ENCODE peak calls at places on chromosome 16, in eight cellular contexts. One of them, this sample, is unnamed.

GRCh38 chr16:590165-590874 is 454 bp downstream of the RAB40C start:
- DNase-seq in mammary epithelial cell: peak; percentile 45
- DNase-seq in body of pancreas: peak; percentile 61
- DNase-seq in stomach: peak; percentile 50
- DNase-seq in uterus: no peak
- DNase-seq in SJCRH30: no peak
- DNase-seq in vagina: no peak
- DNase-seq in adrenal gland: peak; percentile 67
- DNase-seq in this sample: no peak

GRCh38 chr16:24829153-24829552 is 16.6 kb upstream of the SLC5A11 start:
- DNase-seq in SJCRH30: no peak
- DNase-seq in uterus: no peak
- DNase-seq in stomach: no peak
- DNase-seq in body of pancreas: no peak
- DNase-seq in mammary epithelial cell: no peak
- DNase-seq in adrenal gland: no peak
- DNase-seq in vagina: no peak
- DNase-seq in this sample: no peak

GRCh38 chr16:35747658-35748455 is 2288.4 kb downstream of the TP53TG3F start:
- DNase-seq in vagina: peak; percentile 76
- DNase-seq in uterus: no peak
- DNase-seq in body of pancreas: no peak
- DNase-seq in mammary epithelial cell: no peak
- DNase-seq in SJCRH30: no peak
- DNase-seq in stomach: no peak
- DNase-seq in adrenal gland: no peak
- DNase-seq in this sample: no peak

GRCh38 chr16:3542601-3543373 is 34.4 kb downstream of the NLRC3 start:
- DNase-seq in body of pancreas: no peak
- DNase-seq in adrenal gland: no peak
- DNase-seq in uterus: no peak
- DNase-seq in SJCRH30: no peak
- DNase-seq in stomach: no peak
- DNase-seq in mammary epithelial cell: no peak
- DNase-seq in vagina: no peak
- DNase-seq in this sample: no peak

GRCh38 chr16:30602595-30603277 is 7.5 kb downstream of the ZNF689 start:
- DNase-seq in SJCRH30: peak; percentile 20
- DNase-seq in stomach: no peak
- DNase-seq in uterus: no peak
- DNase-seq in body of pancreas: peak; percentile 19
- DNase-seq in vagina: no peak
- DNase-seq in adrenal gland: peak; percentile 65
- DNase-seq in mammary epithelial cell: no peak
- DNase-seq in this sample: no peak

GRCh38 chr16:68704232-68704867 is 32.7 kb upstream of the CDH1 start:
- DNase-seq in body of pancreas: peak; percentile 95
- DNase-seq in uterus: peak; percentile 29
- DNase-seq in mammary epithelial cell: peak; percentile 83
- DNase-seq in stomach: peak; percentile 92
- DNase-seq in adrenal gland: peak; percentile 74
- DNase-seq in SJCRH30: peak; percentile 79
- DNase-seq in vagina: no peak
- DNase-seq in this sample: peak; percentile 36

GRCh38 chr16:19804538-19805323 is 79.9 kb downstream of the GPRC5B start:
- DNase-seq in body of pancreas: peak; percentile 93
- DNase-seq in vagina: no peak
- DNase-seq in stomach: peak; percentile 77
- DNase-seq in uterus: peak; percentile 69
- DNase-seq in SJCRH30: peak; percentile 83
- DNase-seq in adrenal gland: peak; percentile 68
- DNase-seq in mammary epithelial cell: peak; percentile 46
- DNase-seq in this sample: no peak

GRCh38 chr16:68732068-68732680 is 4.9 kb upstream of the CDH1 start:
- DNase-seq in body of pancreas: peak; percentile 87
- DNase-seq in vagina: no peak
- DNase-seq in mammary epithelial cell: peak; percentile 76
- DNase-seq in uterus: no peak
- DNase-seq in SJCRH30: peak; percentile 62
- DNase-seq in stomach: peak; percentile 93
- DNase-seq in adrenal gland: peak; percentile 19
- DNase-seq in this sample: no peak

GRCh38 chr16:30786115-30786935 is 680 bp downstream of the ZNF629 start:
- DNase-seq in body of pancreas: peak; percentile 35
- DNase-seq in adrenal gland: peak; percentile 77
- DNase-seq in stomach: peak; percentile 41
- DNase-seq in vagina: no peak
- DNase-seq in SJCRH30: peak; percentile 70
- DNase-seq in uterus: no peak
- DNase-seq in mammary epithelial cell: peak; percentile 57
- DNase-seq in this sample: no peak

GRCh38 chr16:69632836-69633235 is 67.1 kb downstream of the NFAT5 start:
- DNase-seq in body of pancreas: no peak
- DNase-seq in stomach: no peak
- DNase-seq in mammary epithelial cell: no peak
- DNase-seq in adrenal gland: no peak
- DNase-seq in uterus: no peak
- DNase-seq in SJCRH30: no peak
- DNase-seq in vagina: no peak
- DNase-seq in this sample: no peak

GRCh38 chr16:56428087-56428486 is 2.7 kb upstream of the AMFR start:
- DNase-seq in stomach: no peak
- DNase-seq in vagina: no peak
- DNase-seq in mammary epithelial cell: no peak
- DNase-seq in uterus: no peak
- DNase-seq in SJCRH30: no peak
- DNase-seq in body of pancreas: no peak
- DNase-seq in adrenal gland: no peak
- DNase-seq in this sample: no peak
- H3K27ac ChIP-seq in stomach: no peak overlapping the region
- H3K27ac ChIP-seq in vagina: no peak overlapping the region
- H3K27ac ChIP-seq in mammary epithelial cell: no peak overlapping the region
- H3K27ac ChIP-seq in uterus: no peak overlapping the region
- H3K27ac ChIP-seq in SJCRH30: no peak overlapping the region
- H3K27ac ChIP-seq in body of pancreas: no peak overlapping the region
- H3K27ac ChIP-seq in adrenal gland: no peak overlapping the region
- H3K27ac ChIP-seq in this sample: no peak overlapping the region

GRCh38 chr16:11310997-11311561 is 29.9 kb upstream of the PRM1 start:
- DNase-seq in mammary epithelial cell: no peak
- DNase-seq in body of pancreas: no peak
- DNase-seq in uterus: no peak
- DNase-seq in vagina: no peak
- DNase-seq in stomach: no peak
- DNase-seq in SJCRH30: no peak
- DNase-seq in adrenal gland: no peak
- DNase-seq in this sample: no peak

GRCh38 chr16:11313493-11314308 is 31.6 kb upstream of the RMI2 start:
- DNase-seq in stomach: no peak
- DNase-seq in SJCRH30: no peak
- DNase-seq in mammary epithelial cell: no peak
- DNase-seq in vagina: no peak
- DNase-seq in body of pancreas: no peak
- DNase-seq in adrenal gland: no peak
- DNase-seq in uterus: no peak
- DNase-seq in this sample: no peak

GRCh38 chr16:11310634-11310977 is 29.5 kb upstream of the PRM1 start:
- DNase-seq in vagina: no peak
- DNase-seq in body of pancreas: no peak
- DNase-seq in adrenal gland: no peak
- DNase-seq in mammary epithelial cell: no peak
- DNase-seq in stomach: no peak
- DNase-seq in uterus: no peak
- DNase-seq in SJCRH30: no peak
- DNase-seq in this sample: no peak

GRCh38 chr16:11314309-11314894 is 30.9 kb upstream of the RMI2 start:
- DNase-seq in SJCRH30: no peak
- DNase-seq in adrenal gland: no peak
- DNase-seq in uterus: no peak
- DNase-seq in body of pancreas: no peak
- DNase-seq in stomach: no peak
- DNase-seq in vagina: no peak
- DNase-seq in mammary epithelial cell: no peak
- DNase-seq in this sample: no peak

DNA sequence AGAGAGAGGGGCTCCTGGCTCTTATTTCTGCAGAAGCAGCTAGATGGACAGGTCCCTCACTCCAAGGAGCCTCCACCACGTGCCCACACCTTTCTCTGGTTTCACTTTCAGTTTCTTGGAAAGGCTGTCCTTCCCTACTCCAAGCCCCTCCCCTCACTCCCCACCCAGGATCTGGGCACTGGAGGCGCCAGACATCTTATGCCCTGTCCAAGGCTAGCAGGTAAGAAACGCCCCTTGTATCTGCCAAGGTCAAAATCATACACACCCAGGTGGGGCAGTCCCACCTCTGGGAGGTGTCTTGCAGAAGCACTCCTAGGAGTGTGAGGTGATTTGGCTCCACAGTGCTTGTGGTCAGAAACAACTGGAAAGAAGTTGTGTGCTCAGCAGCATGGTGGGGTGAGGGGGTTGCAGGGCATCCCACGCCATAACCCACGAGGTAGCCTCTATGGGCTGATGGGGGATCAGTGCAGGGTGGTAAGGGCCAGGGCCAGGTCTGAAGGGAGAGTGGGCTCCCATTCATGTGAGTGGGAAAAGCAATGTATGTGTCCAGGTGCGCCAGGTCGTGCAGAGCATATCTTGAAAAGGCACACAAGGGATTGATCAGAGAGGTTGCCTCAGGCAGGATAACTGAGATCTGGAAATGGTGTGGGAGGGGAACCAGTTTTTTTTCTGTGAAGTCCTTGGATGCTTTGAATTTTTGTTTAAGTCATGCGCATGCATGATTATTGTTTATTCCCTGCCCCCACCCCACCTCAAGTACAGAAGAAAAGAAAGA is 31.8 kb upstream of the PRM1 start:
- DNase-seq in mammary epithelial cell: no peak
- DNase-seq in vagina: no peak
- DNase-seq in SJCRH30: no peak
- DNase-seq in stomach: peak; percentile 59
- DNase-seq in uterus: peak; percentile 43
- DNase-seq in adrenal gland: no peak
- DNase-seq in body of pancreas: peak; percentile 69
- DNase-seq in this sample: no peak
- H3K27ac ChIP-seq in mammary epithelial cell: no peak overlapping the region
- H3K27ac ChIP-seq in vagina: peak overlapping the region; percentile 21
- H3K27ac ChIP-seq in SJCRH30: no peak overlapping the region
- H3K27ac ChIP-seq in stomach: no peak overlapping the region
- H3K27ac ChIP-seq in uterus: peak overlapping the region; percentile 43
- H3K27ac ChIP-seq in adrenal gland: no peak overlapping the region
- H3K27ac ChIP-seq in body of pancreas: peak overlapping the region; percentile 50
- H3K27ac ChIP-seq in this sample: no peak overlapping the region

DNA sequence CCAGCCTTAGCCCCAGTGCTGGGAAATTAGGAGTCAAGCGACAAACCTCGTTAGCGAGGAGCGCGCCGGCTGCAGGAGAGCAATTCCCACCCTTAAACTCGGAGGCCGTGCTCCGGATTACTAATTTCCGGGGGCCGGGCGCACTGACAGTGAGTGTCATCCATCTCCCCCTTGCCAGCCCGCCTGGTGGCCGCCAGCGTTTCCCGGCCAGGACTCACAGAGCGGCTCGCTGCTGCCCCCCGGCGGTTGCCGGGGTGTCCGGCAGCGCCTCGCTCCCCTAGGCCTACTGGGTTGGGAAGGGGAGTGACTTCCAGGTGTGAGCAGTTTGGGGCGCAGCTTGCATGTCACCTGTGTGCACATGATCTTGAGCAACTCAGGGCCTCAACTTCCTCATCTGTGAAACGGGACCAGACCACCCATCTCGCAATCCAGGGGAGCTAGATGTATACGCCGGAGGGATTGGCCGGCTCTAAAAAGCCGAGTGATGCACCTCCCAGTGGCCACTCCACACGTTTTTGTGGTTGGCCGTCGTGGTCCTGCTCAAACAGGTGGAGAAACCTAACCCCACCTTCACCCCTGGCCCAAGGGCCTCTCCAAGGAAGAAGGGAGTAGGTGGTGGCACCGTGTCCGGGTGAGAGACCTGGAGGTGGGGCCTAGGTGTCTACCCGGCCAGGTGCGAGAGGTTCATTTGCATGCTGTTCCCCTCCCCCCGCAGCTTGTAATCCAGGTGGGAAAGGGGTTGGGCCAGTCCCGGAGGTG is 2.5 kb upstream of the GSE1 start:
- DNase-seq in vagina: no peak
- DNase-seq in mammary epithelial cell: peak; percentile 78
- DNase-seq in uterus: peak; percentile 84
- DNase-seq in adrenal gland: peak; percentile 92
- DNase-seq in SJCRH30: peak; percentile 81
- DNase-seq in body of pancreas: peak; percentile 93
- DNase-seq in stomach: peak; percentile 89
- DNase-seq in this sample: peak; percentile 33
- H3K27ac ChIP-seq in vagina: peak overlapping the region; percentile 84
- H3K27ac ChIP-seq in mammary epithelial cell: peak overlapping the region; percentile 19
- H3K27ac ChIP-seq in uterus: peak overlapping the region; percentile 80
- H3K27ac ChIP-seq in adrenal gland: peak overlapping the region; percentile 66
- H3K27ac ChIP-seq in SJCRH30: no peak overlapping the region
- H3K27ac ChIP-seq in body of pancreas: peak overlapping the region; percentile 99
- H3K27ac ChIP-seq in stomach: peak overlapping the region; percentile 98
- H3K27ac ChIP-seq in this sample: peak overlapping the region; percentile 95

GRCh38 chr16:84530590-84530989 is 26.1 kb upstream of the MEAK7 start:
- DNase-seq in adrenal gland: no peak
- DNase-seq in mammary epithelial cell: no peak
- DNase-seq in uterus: no peak
- DNase-seq in stomach: no peak
- DNase-seq in SJCRH30: no peak
- DNase-seq in vagina: no peak
- DNase-seq in body of pancreas: no peak
- DNase-seq in this sample: no peak

GRCh38 chr16:84529607-84530006 is 25.1 kb upstream of the MEAK7 start:
- DNase-seq in uterus: no peak
- DNase-seq in vagina: no peak
- DNase-seq in mammary epithelial cell: no peak
- DNase-seq in body of pancreas: no peak
- DNase-seq in stomach: no peak
- DNase-seq in adrenal gland: no peak
- DNase-seq in SJCRH30: no peak
- DNase-seq in this sample: no peak

GRCh38 chr16:84534815-84535214 is 30.4 kb upstream of the MEAK7 start:
- DNase-seq in body of pancreas: no peak
- DNase-seq in vagina: no peak
- DNase-seq in stomach: no peak
- DNase-seq in mammary epithelial cell: no peak
- DNase-seq in SJCRH30: no peak
- DNase-seq in uterus: no peak
- DNase-seq in adrenal gland: no peak
- DNase-seq in this sample: no peak

GRCh38 chr16:84532855-84533486 is 28.5 kb upstream of the MEAK7 start:
- DNase-seq in body of pancreas: no peak
- DNase-seq in vagina: no peak
- DNase-seq in SJCRH30: no peak
- DNase-seq in uterus: no peak
- DNase-seq in mammary epithelial cell: no peak
- DNase-seq in stomach: no peak
- DNase-seq in adrenal gland: no peak
- DNase-seq in this sample: no peak

DNA sequence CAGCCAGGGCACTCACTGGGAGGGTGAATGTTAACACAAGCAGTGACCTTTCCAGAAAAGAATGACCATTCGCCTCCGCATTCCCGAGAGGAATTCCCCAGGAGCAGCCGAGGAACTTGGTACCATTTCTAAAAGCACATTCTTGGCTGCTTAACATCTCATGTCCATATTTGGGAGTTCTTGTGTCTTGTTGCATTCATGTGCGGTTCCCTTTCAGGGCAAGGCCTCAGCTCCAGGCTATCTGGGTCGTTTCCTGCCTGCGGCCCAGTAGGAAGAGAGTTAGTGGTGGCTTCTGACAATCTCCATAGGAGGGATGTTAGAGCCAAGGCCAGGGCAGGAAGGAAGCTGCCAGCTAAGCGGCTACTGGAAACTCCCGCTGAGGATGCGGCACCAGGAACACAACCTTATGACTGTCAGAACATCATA is 27.9 kb upstream of the MEAK7 start:
- DNase-seq in uterus: peak; percentile 74
- DNase-seq in mammary epithelial cell: peak; percentile 88
- DNase-seq in stomach: no peak
- DNase-seq in adrenal gland: peak; percentile 83
- DNase-seq in vagina: peak; percentile 95
- DNase-seq in SJCRH30: peak; percentile 40
- DNase-seq in body of pancreas: peak; percentile 50
- DNase-seq in this sample: no peak
- H3K27ac ChIP-seq in uterus: peak overlapping the region; percentile 61
- H3K27ac ChIP-seq in mammary epithelial cell: peak overlapping the region; percentile 64
- H3K27ac ChIP-seq in stomach: peak overlapping the region; percentile 65
- H3K27ac ChIP-seq in adrenal gland: no peak overlapping the region
- H3K27ac ChIP-seq in vagina: peak overlapping the region; percentile 55
- H3K27ac ChIP-seq in SJCRH30: no peak overlapping the region
- H3K27ac ChIP-seq in body of pancreas: peak overlapping the region; percentile 46
- H3K27ac ChIP-seq in this sample: peak overlapping the region; percentile 59